ENCODE peak calls at places on chromosomes 16 and 17, in five cellular contexts. K, V, U, J and Z are unnamed samples.

GRCh38 chr17:76736349-76737081 is 616 bp downstream of the SRSF2 start:
- DNase-seq in J (peak), U (no peak), K (no peak), V (peak), Z (peak)

GRCh38 chr17:72448019-72448418 is 327.2 kb downstream of the SOX9 start:
- DNase-seq in U (no peak), K (no peak), J (no peak), V (no peak), Z (no peak)

GRCh38 chr17:20706752-20707372 is 127.3 kb downstream of the CDRT15L2 start:
- DNase-seq in U (peak), V (no peak), J (peak), K (no peak), Z (no peak)

GRCh38 chr17:81566461-81567126 is 14.4 kb upstream of the FAAP100 start:
- DNase-seq in V (peak), J (peak), U (peak), K (no peak), Z (peak)

GRCh38 chr16:57929250-57929649 is 41.7 kb downstream of the CNGB1 start:
- DNase-seq in V (no peak), U (no peak), J (no peak), K (no peak), Z (no peak)

GRCh38 chr17:27446569-27447301 is 9.5 kb upstream of the KSR1 start:
- DNase-seq in K (no peak), J (peak), U (peak), V (peak), Z (no peak)

GRCh38 chr17:22310717-22311686 is 618.7 kb downstream of the KCNJ18 start:
- DNase-seq in J (no peak), K (no peak), U (peak), V (no peak), Z (no peak)

GRCh38 chr16:52487849-52488457 is 59.0 kb downstream of the TOX3 start:
- DNase-seq in V (no peak), U (no peak), K (no peak), J (no peak), Z (no peak)

GRCh38 chr17:73586921-73587680 is 57.1 kb downstream of the SDK2 start:
- DNase-seq in J (peak), K (no peak), V (no peak), U (peak), Z (peak)

GRCh38 chr16:74759564-74759963 is 15.1 kb downstream of the FA2H start:
- DNase-seq in U (no peak), J (no peak), V (no peak), K (no peak), Z (no peak)

GRCh38 chr16:87464691-87465300 is 28.0 kb downstream of the ZCCHC14 start:
- DNase-seq in J (peak), V (peak), K (no peak), U (peak), Z (peak)

GRCh38 chr16:67459066-67459857 is 21.7 kb downstream of the ATP6V0D1 start:
- DNase-seq in K (no peak), U (no peak), J (peak), V (no peak), Z (peak)

GRCh38 chr17:57622886-57623433 is 122.1 kb downstream of the CCDC182 start:
- DNase-seq in U (peak), V (peak), K (no peak), J (peak), Z (no peak)

GRCh38 chr17:82257473-82257872 is 16.0 kb downstream of the CSNK1D start:
- DNase-seq in J (peak), K (no peak), V (no peak), U (no peak), Z (no peak)

GRCh38 chr17:69220098-69220497 is 8.5 kb downstream of the ABCA10 start:
- DNase-seq in J (no peak), K (no peak), V (no peak), U (no peak), Z (no peak)

GRCh38 chr16:82924075-82924854 is 297.5 kb downstream of the CDH13 start:
- DNase-seq in V (no peak), K (no peak), J (no peak), U (no peak), Z (no peak)

GRCh38 chr17:61355475-61355874 is 44.2 kb upstream of the TBX2 start:
- DNase-seq in J (no peak), K (no peak), U (no peak), V (no peak), Z (no peak)

GRCh38 chr16:14013571-14014283 is 57.4 kb upstream of the MRTFB start:
- DNase-seq in V (peak), J (peak), K (no peak), U (peak), Z (no peak)

GRCh38 chr17:17701112-17701511 is 19.9 kb downstream of the RAI1 start:
- DNase-seq in V (no peak), J (no peak), K (no peak), U (no peak), Z (no peak)
- H3K9ac ChIP-seq in V (no peak), J (no peak), K (no peak), U (no peak), Z (peak)

GRCh38 chr16:50266337-50267091 is at the start of gene ADCY7:
- DNase-seq in V (peak), J (peak), K (no peak), U (no peak), Z (peak)
- H3K9ac ChIP-seq in V (peak), J (peak), K (peak), U (no peak), Z (peak)

DNA sequence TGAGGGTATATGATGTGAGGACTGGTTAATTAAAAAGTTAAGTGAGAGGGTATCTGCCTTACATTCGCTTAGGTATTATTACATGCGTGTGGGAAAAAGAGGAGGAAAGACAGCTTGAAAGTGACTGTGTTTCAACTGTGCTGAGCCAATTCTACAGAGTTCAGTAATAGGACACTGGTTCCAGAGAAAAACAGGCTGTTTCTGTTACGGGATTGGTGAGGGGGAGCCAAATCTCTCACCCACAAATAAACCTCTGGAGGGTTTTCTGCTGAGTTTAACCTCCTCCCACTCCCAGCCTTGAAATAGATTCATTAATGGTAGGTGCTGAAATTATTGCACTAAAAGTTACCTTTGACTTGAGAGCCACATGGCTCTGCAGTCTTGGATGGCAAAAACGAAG is 3.9 kb upstream of the KRT26 start:
- DNase-seq in K (no peak), J (no peak), V (no peak), U (no peak), Z (no peak)
- H3K9ac ChIP-seq in K (no peak), J (no peak), V (no peak), U (no peak), Z (no peak)

GRCh38 chr17:70254735-70255460 is 85.6 kb downstream of the KCNJ2 start:
- DNase-seq in J (peak), K (no peak), V (peak), U (peak), Z (no peak)

GRCh38 chr17:70261170-70261569 is 91.8 kb downstream of the KCNJ2 start:
- DNase-seq in J (no peak), U (no peak), V (no peak), K (no peak), Z (no peak)

GRCh38 chr17:70259400-70259799 is 90.1 kb downstream of the KCNJ2 start:
- DNase-seq in U (no peak), V (no peak), K (no peak), J (no peak), Z (no peak)

GRCh38 chr17:70256751-70257150 is 87.4 kb downstream of the KCNJ2 start:
- DNase-seq in K (no peak), V (no peak), J (no peak), U (no peak), Z (no peak)

DNA sequence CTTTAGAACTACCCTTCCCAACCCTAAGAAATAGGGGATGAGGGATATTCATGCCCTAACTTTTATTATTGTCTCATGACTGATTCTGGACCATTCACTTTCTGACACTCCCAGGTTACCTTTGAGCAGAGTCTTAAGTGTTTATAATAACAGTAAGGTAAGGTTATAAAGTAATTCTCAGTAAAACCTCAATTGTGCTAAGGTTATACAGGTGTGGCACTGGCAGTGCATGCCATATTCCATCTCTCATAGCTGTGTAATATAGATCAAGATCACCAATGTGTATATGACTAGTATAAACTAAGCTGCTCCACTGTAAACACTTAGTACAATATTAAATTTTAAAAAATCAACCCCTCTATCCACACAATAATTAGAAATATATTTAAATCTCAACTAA is 89.1 kb downstream of the KCNJ2 start:
- DNase-seq in V (no peak), K (no peak), U (no peak), J (no peak), Z (peak)
- H3K9ac ChIP-seq in V (no peak), K (no peak), U (no peak), J (no peak), Z (no peak)

DNA sequence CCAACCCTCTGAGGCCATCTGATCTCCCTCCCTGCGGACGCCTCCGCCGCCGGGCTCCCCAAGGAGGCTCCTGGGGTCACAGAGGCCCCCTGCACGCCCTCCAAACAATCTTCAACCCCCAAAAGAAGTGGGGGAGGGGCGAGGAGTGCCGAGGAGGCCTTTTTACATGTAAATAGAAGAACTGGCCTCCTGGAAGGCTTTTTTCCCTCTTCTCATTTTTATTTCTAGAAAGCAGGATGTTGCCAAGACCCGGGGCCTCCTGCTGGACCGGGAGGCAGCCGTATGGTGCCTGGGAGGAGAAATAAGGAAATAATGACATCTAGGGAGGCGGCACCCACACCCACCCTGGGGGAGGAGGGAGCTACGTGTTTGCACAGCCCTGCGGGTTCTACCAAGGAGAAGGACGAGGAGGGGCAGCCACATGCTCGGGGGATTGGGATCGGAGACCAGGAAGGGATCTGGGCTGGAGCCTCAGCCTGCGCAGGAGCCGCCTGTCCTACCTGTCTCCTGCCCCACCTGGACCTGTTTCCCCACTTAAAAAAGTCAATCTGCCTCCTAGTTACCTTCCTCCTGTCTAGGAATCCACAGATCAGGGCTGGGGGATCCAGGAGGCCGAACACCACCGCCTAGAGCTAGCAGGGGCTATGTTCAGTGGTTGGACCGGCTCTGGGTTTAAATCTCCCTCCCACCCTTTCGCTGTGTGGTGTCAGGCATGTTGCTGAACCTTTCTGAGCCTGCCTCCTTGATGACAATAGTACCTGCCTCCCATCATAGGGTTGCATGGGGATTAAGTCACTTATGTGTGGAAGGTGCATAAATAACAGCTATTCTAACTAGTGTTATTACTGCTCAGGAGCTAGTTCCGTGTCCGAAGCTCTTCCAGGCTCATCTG is 175.7 kb upstream of the GSE1 start:
- DNase-seq in V (peak), K (no peak), J (peak), U (no peak), Z (peak)
- H3K9ac ChIP-seq in V (no peak), K (no peak), J (peak), U (no peak), Z (peak)

GRCh38 chr17:41327411-41328120 is 12.1 kb upstream of the KRTAP17-1 start:
- DNase-seq in K (no peak), U (no peak), J (no peak), V (no peak), Z (no peak)
- H3K9ac ChIP-seq in K (no peak), U (no peak), J (no peak), V (no peak), Z (no peak)

DNA sequence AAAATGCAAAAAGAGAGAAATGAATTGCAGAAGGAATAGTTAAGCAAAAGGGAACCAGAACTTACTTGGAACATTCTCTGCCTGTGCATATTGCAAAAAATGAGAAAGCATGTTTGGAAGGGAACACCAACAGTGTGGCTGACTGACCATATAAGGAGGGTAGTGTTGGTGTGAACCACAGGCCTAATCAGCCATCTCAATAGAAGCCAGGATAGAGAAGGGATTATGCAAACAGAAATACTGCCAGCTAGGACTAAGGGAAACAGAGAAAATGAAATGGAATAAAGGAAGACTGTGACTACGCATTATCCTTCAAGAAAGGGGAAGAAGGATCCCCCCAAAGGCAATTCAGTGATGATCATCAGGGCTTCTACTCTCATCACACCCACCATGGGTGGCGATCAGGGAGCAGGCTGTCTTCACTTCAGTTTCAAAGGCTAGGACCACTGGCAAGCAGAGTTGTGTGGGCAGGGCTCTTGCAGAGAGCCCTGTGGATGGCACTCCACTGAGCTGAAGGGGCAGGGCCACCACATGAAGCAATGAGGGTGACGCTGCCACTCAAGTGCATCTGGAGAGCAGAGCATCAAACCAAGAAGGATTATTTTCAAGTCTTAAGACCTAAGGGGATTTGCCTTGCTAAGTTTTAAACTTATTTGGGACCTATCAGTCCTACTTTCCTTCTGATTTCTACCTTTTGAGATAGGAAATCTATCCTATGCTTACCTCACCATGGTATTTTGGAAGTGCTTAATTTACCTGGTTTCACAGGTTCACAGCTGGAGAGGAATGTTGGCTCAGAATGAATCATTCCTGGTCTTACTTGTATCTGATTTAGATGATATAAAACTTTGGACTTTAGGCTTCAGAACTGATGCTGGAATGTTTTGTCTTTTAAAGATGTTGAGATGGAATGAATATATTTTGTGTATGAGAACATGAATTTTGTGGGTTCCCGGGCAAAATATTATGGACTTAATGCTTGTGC is 140.6 kb downstream of the SSH2 start:
- DNase-seq in J (peak), V (peak), K (no peak), U (peak), Z (no peak)
- H3K9ac ChIP-seq in J (no peak), V (no peak), K (no peak), U (no peak), Z (no peak)

DNA sequence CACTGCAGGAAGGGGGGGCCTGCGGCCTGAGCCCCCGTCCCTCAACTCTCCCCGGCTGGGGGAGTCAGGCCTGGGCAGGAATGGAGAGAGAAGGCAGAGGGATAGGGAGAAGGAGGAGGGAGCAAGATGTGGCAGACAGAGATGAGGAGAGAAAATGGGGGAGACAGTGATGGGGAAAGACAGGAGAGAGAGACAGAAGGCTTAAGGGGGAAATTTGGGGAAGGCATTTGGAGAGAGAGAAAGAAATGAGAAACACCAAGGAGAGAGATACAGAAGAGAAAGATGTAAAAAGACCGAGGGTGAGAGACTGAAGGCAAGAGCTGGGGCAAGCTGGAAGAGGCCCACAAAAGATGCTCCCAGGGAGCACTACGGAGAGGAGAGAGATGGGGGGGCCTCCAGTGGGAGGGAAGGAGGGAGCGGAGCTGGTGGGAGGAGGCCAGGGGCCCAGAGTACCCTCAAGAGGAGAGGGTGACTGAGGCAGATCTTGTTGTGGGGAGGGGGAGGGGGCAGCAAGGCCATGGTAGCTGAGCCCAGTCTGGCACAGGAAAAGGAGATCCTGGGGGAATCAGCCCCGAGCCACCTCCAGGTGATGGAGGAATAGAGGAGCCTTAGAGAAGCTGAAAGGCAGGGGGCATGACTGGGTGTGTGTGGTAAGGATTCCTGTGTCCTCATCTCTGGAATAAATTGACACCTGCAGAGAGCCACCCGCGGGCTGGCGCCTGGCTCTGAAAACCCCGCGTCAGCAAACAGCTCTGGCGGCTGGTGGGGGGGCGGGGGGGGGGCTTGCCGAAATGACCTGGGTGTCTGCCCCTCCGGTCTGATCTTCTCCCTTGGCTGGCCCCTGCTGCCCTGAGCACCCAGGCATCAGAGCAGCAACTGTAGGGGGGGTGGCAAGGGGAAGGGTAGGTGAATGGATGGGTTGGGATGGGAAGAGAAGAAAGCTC is 1.5 kb upstream of the NLGN2 start:
- DNase-seq in J (peak), V (no peak), U (no peak), K (no peak), Z (no peak)
- H3K9ac ChIP-seq in J (peak), V (peak), U (peak), K (peak), Z (peak)

GRCh38 chr17:58693751-58694150 is 1.3 kb downstream of the RAD51C start:
- DNase-seq in U (no peak), K (no peak), V (no peak), J (no peak), Z (no peak)
- H3K9ac ChIP-seq in U (peak), K (peak), V (no peak), J (peak), Z (peak)